ENCODE peak calls at places on chromosomes 6 and 20, in nine cellular contexts. One of them, this sample, is unnamed.

GRCh38 chr6:158817298-158818007 is 1.7 kb downstream of the EZR start:
- DNase-seq in mucosa of descending colon: peak
- DNase-seq in NCI-H2171: no peak
- DNase-seq in fibroblast of mammary gland: no peak
- DNase-seq in mammary epithelial cell: no peak
- DNase-seq in cardiac fibroblast: peak
- DNase-seq in activated T-cell treated with anti-CD3 and anti-CD28 coated beads for 24 hours: no peak
- DNase-seq in NCI-H774: peak
- DNase-seq in uterus: peak
- DNase-seq in this sample: no peak

GRCh38 chr20:12201289-12201991 is 283.7 kb downstream of the BTBD3 start:
- DNase-seq in fibroblast of mammary gland: peak
- DNase-seq in cardiac fibroblast: peak
- DNase-seq in activated T-cell treated with anti-CD3 and anti-CD28 coated beads for 24 hours: no peak
- DNase-seq in NCI-H774: no peak
- DNase-seq in uterus: no peak
- DNase-seq in mucosa of descending colon: no peak
- DNase-seq in mammary epithelial cell: peak
- DNase-seq in NCI-H2171: no peak
- DNase-seq in this sample: peak

GRCh38 chr6:31474871-31475286 is 23.1 kb upstream of the MICB start:
- DNase-seq in uterus: no peak
- DNase-seq in NCI-H774: no peak
- DNase-seq in fibroblast of mammary gland: no peak
- DNase-seq in mucosa of descending colon: no peak
- DNase-seq in NCI-H2171: no peak
- DNase-seq in activated T-cell treated with anti-CD3 and anti-CD28 coated beads for 24 hours: no peak
- DNase-seq in mammary epithelial cell: no peak
- DNase-seq in cardiac fibroblast: no peak
- DNase-seq in this sample: no peak

GRCh38 chr20:52256465-52256864 is 64.9 kb upstream of the ZFP64 start:
- DNase-seq in cardiac fibroblast: no peak
- DNase-seq in activated T-cell treated with anti-CD3 and anti-CD28 coated beads for 24 hours: no peak
- DNase-seq in uterus: no peak
- DNase-seq in mammary epithelial cell: no peak
- DNase-seq in NCI-H774: no peak
- DNase-seq in fibroblast of mammary gland: no peak
- DNase-seq in mucosa of descending colon: no peak
- DNase-seq in NCI-H2171: no peak
- DNase-seq in this sample: no peak

GRCh38 chr6:44733868-44734267 is 346.4 kb downstream of the CDC5L start:
- DNase-seq in mammary epithelial cell: no peak
- DNase-seq in mucosa of descending colon: no peak
- DNase-seq in NCI-H2171: no peak
- DNase-seq in cardiac fibroblast: no peak
- DNase-seq in activated T-cell treated with anti-CD3 and anti-CD28 coated beads for 24 hours: no peak
- DNase-seq in fibroblast of mammary gland: peak
- DNase-seq in NCI-H774: no peak
- DNase-seq in uterus: peak
- DNase-seq in this sample: no peak

GRCh38 chr6:49906511-49906910 is 40.2 kb upstream of the CRISP1 start:
- DNase-seq in cardiac fibroblast: no peak
- DNase-seq in mucosa of descending colon: no peak
- DNase-seq in NCI-H774: no peak
- DNase-seq in fibroblast of mammary gland: no peak
- DNase-seq in NCI-H2171: peak
- DNase-seq in mammary epithelial cell: no peak
- DNase-seq in activated T-cell treated with anti-CD3 and anti-CD28 coated beads for 24 hours: no peak
- DNase-seq in uterus: no peak
- DNase-seq in this sample: no peak

GRCh38 chr6:804317-804716 is 111.4 kb upstream of the EXOC2 start:
- DNase-seq in NCI-H774: no peak
- DNase-seq in mucosa of descending colon: no peak
- DNase-seq in NCI-H2171: no peak
- DNase-seq in cardiac fibroblast: no peak
- DNase-seq in mammary epithelial cell: no peak
- DNase-seq in uterus: no peak
- DNase-seq in fibroblast of mammary gland: no peak
- DNase-seq in activated T-cell treated with anti-CD3 and anti-CD28 coated beads for 24 hours: no peak
- DNase-seq in this sample: no peak

GRCh38 chr20:2240835-2241234 is 55.0 kb upstream of the TGM3 start:
- DNase-seq in activated T-cell treated with anti-CD3 and anti-CD28 coated beads for 24 hours: no peak
- DNase-seq in NCI-H2171: no peak
- DNase-seq in fibroblast of mammary gland: no peak
- DNase-seq in mucosa of descending colon: no peak
- DNase-seq in cardiac fibroblast: no peak
- DNase-seq in NCI-H774: no peak
- DNase-seq in uterus: no peak
- DNase-seq in mammary epithelial cell: no peak
- DNase-seq in this sample: no peak

GRCh38 chr20:54668271-54669053 is 193.1 kb downstream of the DOK5 start:
- DNase-seq in uterus: no peak
- DNase-seq in fibroblast of mammary gland: peak
- DNase-seq in cardiac fibroblast: peak
- DNase-seq in mucosa of descending colon: no peak
- DNase-seq in activated T-cell treated with anti-CD3 and anti-CD28 coated beads for 24 hours: peak
- DNase-seq in mammary epithelial cell: no peak
- DNase-seq in NCI-H774: peak
- DNase-seq in NCI-H2171: no peak
- DNase-seq in this sample: peak

GRCh38 chr6:127518710-127519468 is at the start of gene MTCL3:
- DNase-seq in NCI-H774: peak
- DNase-seq in mammary epithelial cell: peak
- DNase-seq in cardiac fibroblast: peak
- DNase-seq in uterus: no peak
- DNase-seq in NCI-H2171: peak
- DNase-seq in activated T-cell treated with anti-CD3 and anti-CD28 coated beads for 24 hours: peak
- DNase-seq in fibroblast of mammary gland: peak
- DNase-seq in mucosa of descending colon: peak
- DNase-seq in this sample: no peak

GRCh38 chr6:145427232-145427631 is 308.1 kb downstream of the EPM2A start:
- DNase-seq in NCI-H774: no peak
- DNase-seq in cardiac fibroblast: no peak
- DNase-seq in mammary epithelial cell: no peak
- DNase-seq in fibroblast of mammary gland: no peak
- DNase-seq in activated T-cell treated with anti-CD3 and anti-CD28 coated beads for 24 hours: no peak
- DNase-seq in NCI-H2171: no peak
- DNase-seq in mucosa of descending colon: no peak
- DNase-seq in uterus: no peak
- DNase-seq in this sample: no peak

GRCh38 chr6:14059791-14060436 is 57.7 kb upstream of the CD83 start:
- DNase-seq in NCI-H2171: no peak
- DNase-seq in cardiac fibroblast: no peak
- DNase-seq in fibroblast of mammary gland: no peak
- DNase-seq in activated T-cell treated with anti-CD3 and anti-CD28 coated beads for 24 hours: no peak
- DNase-seq in NCI-H774: peak
- DNase-seq in uterus: no peak
- DNase-seq in mucosa of descending colon: peak
- DNase-seq in mammary epithelial cell: peak
- DNase-seq in this sample: no peak

GRCh38 chr20:59515013-59515905 is 89.1 kb upstream of the PHACTR3 start:
- DNase-seq in fibroblast of mammary gland: peak
- DNase-seq in NCI-H2171: peak
- DNase-seq in mammary epithelial cell: peak
- DNase-seq in uterus: no peak
- DNase-seq in NCI-H774: peak
- DNase-seq in cardiac fibroblast: peak
- DNase-seq in mucosa of descending colon: peak
- DNase-seq in activated T-cell treated with anti-CD3 and anti-CD28 coated beads for 24 hours: no peak
- DNase-seq in this sample: peak

GRCh38 chr20:50575869-50576720 is 65.9 kb downstream of the PTPN1 start:
- DNase-seq in cardiac fibroblast: peak
- DNase-seq in NCI-H2171: peak
- DNase-seq in activated T-cell treated with anti-CD3 and anti-CD28 coated beads for 24 hours: peak
- DNase-seq in fibroblast of mammary gland: peak
- DNase-seq in mammary epithelial cell: no peak
- DNase-seq in uterus: peak
- DNase-seq in NCI-H774: no peak
- DNase-seq in mucosa of descending colon: peak
- DNase-seq in this sample: peak

GRCh38 chr6:45898941-45899682 is 116.5 kb downstream of the CLIC5 start:
- DNase-seq in NCI-H774: no peak
- DNase-seq in cardiac fibroblast: no peak
- DNase-seq in uterus: no peak
- DNase-seq in activated T-cell treated with anti-CD3 and anti-CD28 coated beads for 24 hours: no peak
- DNase-seq in mammary epithelial cell: no peak
- DNase-seq in NCI-H2171: no peak
- DNase-seq in fibroblast of mammary gland: peak
- DNase-seq in mucosa of descending colon: no peak
- DNase-seq in this sample: no peak

GRCh38 chr20:40980106-40980827 is 48.4 kb upstream of the TOP1 start:
- DNase-seq in activated T-cell treated with anti-CD3 and anti-CD28 coated beads for 24 hours: no peak
- DNase-seq in cardiac fibroblast: peak
- DNase-seq in mucosa of descending colon: no peak
- DNase-seq in fibroblast of mammary gland: peak
- DNase-seq in mammary epithelial cell: no peak
- DNase-seq in NCI-H774: no peak
- DNase-seq in NCI-H2171: no peak
- DNase-seq in uterus: no peak
- DNase-seq in this sample: peak

GRCh38 chr6:129567374-129567773 is 142.6 kb downstream of the ARHGAP18 start:
- DNase-seq in mucosa of descending colon: no peak
- DNase-seq in mammary epithelial cell: no peak
- DNase-seq in fibroblast of mammary gland: peak
- DNase-seq in uterus: no peak
- DNase-seq in NCI-H2171: no peak
- DNase-seq in NCI-H774: no peak
- DNase-seq in cardiac fibroblast: peak
- DNase-seq in activated T-cell treated with anti-CD3 and anti-CD28 coated beads for 24 hours: peak
- DNase-seq in this sample: no peak

GRCh38 chr6:66508433-66508832 is 801.4 kb upstream of the EYS start:
- DNase-seq in cardiac fibroblast: no peak
- DNase-seq in activated T-cell treated with anti-CD3 and anti-CD28 coated beads for 24 hours: no peak
- DNase-seq in mammary epithelial cell: no peak
- DNase-seq in uterus: no peak
- DNase-seq in NCI-H2171: no peak
- DNase-seq in fibroblast of mammary gland: peak
- DNase-seq in mucosa of descending colon: no peak
- DNase-seq in NCI-H774: no peak
- DNase-seq in this sample: peak

GRCh38 chr6:25017932-25018581 is 82.3 kb upstream of the RIPOR2 start:
- DNase-seq in fibroblast of mammary gland: peak
- DNase-seq in mammary epithelial cell: peak
- DNase-seq in NCI-H2171: no peak
- DNase-seq in mucosa of descending colon: peak
- DNase-seq in NCI-H774: peak
- DNase-seq in cardiac fibroblast: peak
- DNase-seq in uterus: peak
- DNase-seq in activated T-cell treated with anti-CD3 and anti-CD28 coated beads for 24 hours: peak
- DNase-seq in this sample: peak

This sample was measured in stromal cell of bone marrow.